ENCODE peak calls at places on chromosomes 4 and X, in five cellular contexts. R is NB4, Y is uterus, P is heart left ventricle, H is sigmoid colon. U is an unnamed sample.

GRCh38 chr4:151667666-151668065 is 93.1 kb downstream of the GATB start:
- DNase-seq in R (no peak), Y (no peak), P (no peak), H (no peak), U (no peak)

GRCh38 chrX:103376979-103377324 is 614 bp downstream of the BEX3 start:
- DNase-seq in R (no peak), Y (no peak), P (no peak), H (no peak), U (peak; percentile 16)

GRCh38 chrX:77264490-77264889 is 182.7 kb upstream of the FGF16 start:
- DNase-seq in R (no peak), Y (no peak), P (no peak), H (no peak), U (no peak)

GRCh38 chr4:76011700-76012387 is 4.5 kb upstream of the CXCL9 start:
- DNase-seq in R (no peak), Y (no peak), P (no peak), H (no peak), U (peak; percentile 41)

GRCh38 chr4:149521611-149522010 is 294.0 kb downstream of the IQCM start:
- DNase-seq in R (no peak), Y (no peak), P (no peak), H (no peak), U (no peak)

GRCh38 chr4:183436417-183436816 is 8.0 kb upstream of the CDKN2AIP start:
- DNase-seq in R (no peak), Y (no peak), P (no peak), H (no peak), U (no peak)

GRCh38 chr4:54384563-54384962 is 155.5 kb downstream of the PDGFRA start:
- DNase-seq in R (peak; percentile 43), Y (no peak), P (no peak), H (no peak), U (peak; percentile 68)

GRCh38 chrX:48989483-48989882 is 12.6 kb downstream of the GRIPAP1 start:
- DNase-seq in R (no peak), Y (no peak), P (no peak), H (peak; percentile 54), U (peak; percentile 18)

GRCh38 chrX:105460366-105460765 is 239.9 kb upstream of the TEX13A start:
- DNase-seq in R (no peak), Y (no peak), P (no peak), H (no peak), U (no peak)

GRCh38 chrX:2391869-2392606 is 108.7 kb downstream of the DHRSX start:
- DNase-seq in R (no peak), Y (no peak), P (no peak), H (no peak), U (peak; percentile 73)

DNA sequence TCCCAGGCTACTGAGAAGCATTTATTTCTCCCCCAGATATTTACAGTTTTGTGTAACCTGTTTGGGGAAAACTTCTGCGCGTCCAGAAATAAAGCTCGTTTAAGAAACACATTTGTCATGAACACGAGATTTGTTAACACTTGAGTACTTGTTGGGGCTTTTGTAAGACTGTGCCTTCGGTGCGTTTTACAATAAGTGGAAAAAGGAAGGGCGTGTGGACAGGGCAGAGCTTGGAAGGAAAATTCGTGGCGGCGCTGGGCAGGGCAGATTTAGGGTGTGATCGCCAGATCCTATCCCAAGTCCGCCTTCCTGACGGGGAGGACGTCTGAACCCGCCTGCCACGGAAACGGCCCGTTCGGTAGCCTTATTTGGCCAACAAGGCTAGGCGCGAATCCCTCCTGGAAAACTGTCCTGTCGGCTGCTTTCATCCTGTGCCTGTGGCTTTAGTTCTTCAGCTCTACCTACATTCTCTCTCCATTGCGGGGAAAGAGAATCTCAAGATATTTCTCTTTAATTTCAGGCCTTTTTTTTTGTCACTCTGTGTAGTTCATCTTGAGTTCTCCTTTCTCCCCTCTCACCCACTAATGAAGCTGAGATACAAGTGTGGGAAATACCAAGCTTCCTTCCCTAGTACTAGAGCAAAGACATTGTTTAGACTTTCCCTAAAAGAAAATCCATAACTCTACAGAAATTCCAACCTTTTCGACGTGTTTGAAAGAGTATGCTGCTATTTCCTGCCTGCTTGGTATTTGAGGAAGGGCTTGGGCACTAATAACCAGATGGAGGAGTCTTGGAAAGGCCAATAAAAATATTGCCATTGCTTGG is 946 bp downstream of the PDLIM5 start:
- DNase-seq in R (peak; percentile 54), Y (peak; percentile 81), P (peak; percentile 94), H (peak; percentile 96), U (peak; percentile 87)
- TF ChIP-seq POLR2A in R (no peak), Y (peak; percentile 62), P (peak; percentile 29), H (peak; percentile 82), U (peak; percentile 81)

DNA sequence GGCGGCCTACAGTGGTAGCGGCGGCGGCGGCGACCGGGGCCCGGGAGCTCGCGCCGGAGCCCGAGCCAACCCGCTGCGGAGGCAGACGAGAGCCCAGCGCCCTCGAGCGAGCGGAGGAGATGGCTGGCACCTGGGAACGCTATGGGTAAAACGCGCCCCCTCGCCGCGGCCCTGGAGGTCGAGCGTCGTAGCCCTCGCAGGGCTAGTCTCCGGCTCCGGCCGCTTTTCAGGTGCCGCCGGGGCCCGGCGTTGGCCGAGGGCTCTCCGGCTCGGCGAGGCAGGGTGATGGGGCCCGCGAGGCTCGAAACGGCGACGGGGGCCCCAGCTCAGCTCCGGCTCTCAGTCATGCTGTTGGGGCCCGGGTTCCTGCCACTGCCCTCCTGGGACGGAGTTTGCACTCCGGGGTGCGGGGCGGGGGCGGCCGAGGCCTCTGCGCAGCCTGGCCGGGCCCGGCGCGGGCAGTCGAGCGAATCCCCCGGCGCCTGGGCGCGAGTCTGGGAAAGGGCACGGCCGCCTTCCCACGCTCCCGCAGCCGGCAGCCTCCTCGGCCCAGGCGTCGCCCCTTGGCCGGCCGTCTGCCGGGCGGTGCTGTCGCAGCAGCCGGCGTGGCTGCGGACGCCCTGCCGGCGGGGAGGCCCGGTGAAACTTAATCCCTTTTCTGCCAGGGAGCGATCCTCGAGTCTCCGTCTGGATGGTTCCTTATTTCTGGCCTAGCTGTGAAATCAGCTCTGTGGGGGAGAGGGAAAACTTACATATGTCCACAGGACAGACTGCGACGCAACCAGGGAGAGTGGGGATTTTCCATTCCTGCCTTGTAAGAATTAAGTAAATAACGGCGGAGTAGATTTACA is 845 bp downstream of the MID2 start:
- DNase-seq in R (peak; percentile 23), Y (peak; percentile 26), P (peak; percentile 38), H (peak; percentile 67), U (peak; percentile 27)
- TF ChIP-seq POLR2A in R (no peak), Y (no peak), P (no peak), H (no peak), U (peak; percentile 51)

DNA sequence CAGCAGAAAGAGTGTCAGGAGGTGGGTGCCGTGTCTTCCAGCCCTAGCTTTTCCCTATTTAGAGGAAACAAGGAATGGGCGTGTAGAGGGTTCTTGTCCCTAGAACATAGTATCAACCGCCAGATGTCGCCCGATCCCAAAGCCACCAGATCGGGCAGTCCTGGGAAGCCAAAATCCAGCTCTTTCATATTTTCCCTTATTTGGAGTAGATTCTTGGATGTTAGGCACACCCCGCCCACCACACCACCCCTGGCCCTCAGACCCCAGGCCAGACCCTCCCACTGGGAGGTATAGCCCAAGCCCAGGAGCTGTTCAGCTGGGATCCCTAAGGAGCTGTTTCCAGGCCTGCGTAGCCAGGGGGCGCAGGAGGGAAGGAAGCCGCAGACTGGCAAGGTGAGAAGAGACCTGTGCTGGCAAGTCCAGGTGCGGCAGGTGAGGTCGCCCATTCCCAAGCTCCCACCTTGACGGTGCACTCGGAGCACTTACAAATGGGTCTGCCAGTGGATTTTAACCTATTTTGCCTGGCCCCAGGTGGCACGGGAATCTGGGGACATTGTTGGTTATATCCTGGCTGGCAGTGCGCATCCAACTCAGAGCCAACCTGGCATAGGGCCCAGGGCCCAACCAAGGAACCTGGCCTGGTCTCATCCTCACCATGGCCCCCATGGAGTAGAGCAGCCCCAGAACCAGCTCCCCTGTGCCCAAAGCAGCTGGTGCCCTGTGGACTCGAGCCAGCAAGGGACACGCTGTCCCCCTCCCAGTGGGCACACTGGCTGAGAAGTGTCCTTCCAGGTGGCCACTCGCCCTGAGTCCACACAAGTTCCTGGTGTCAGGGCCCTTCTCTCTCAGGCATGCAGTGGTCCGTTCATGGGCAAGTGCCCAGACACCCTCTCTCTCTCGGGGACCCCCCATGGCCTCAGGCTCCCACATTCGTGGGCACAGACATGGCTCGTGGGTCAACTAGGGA is 811 bp downstream of the FLNA start:
- DNase-seq in R (peak; percentile 61), Y (peak; percentile 69), P (peak; percentile 63), H (no peak), U (peak; percentile 71)
- TF ChIP-seq POLR2A in R (no peak), Y (peak; percentile 33), P (no peak), H (peak; percentile 40), U (no peak)

GRCh38 chr4:156971168-156971601 is 414 bp downstream of the PDGFC start:
- DNase-seq in R (no peak), Y (peak; percentile 32), P (peak; percentile 28), H (peak; percentile 67), U (peak; percentile 40)

GRCh38 chr4:156972370-156972980 is 876 bp upstream of the PDGFC start:
- DNase-seq in R (no peak), Y (no peak), P (no peak), H (no peak), U (peak; percentile 31)

GRCh38 chr4:156970501-156971167 is 965 bp downstream of the PDGFC start:
- DNase-seq in R (no peak), Y (peak; percentile 60), P (peak; percentile 73), H (peak; percentile 87), U (peak; percentile 76)

GRCh38 chr4:156974264-156974663 is 2.7 kb upstream of the PDGFC start:
- DNase-seq in R (no peak), Y (no peak), P (no peak), H (no peak), U (no peak)

GRCh38 chr4:156971623-156972369 is at the start of gene PDGFC:
- DNase-seq in R (no peak), Y (peak; percentile 81), P (peak; percentile 78), H (peak; percentile 91), U (peak; percentile 85)
- TF ChIP-seq POLR2A in R (no peak), Y (peak; percentile 75), P (no peak), H (peak; percentile 23), U (peak; percentile 84)

GRCh38 chr4:1712216-1713002 is at the start of gene SLBP:
- DNase-seq in R (peak; percentile 100), Y (peak; percentile 95), P (peak; percentile 96), H (peak; percentile 98), U (peak; percentile 98)
- TF ChIP-seq POLR2A in R (peak; percentile 91), Y (peak; percentile 92), P (peak; percentile 5), H (no peak), U (peak; percentile 90)

DNA sequence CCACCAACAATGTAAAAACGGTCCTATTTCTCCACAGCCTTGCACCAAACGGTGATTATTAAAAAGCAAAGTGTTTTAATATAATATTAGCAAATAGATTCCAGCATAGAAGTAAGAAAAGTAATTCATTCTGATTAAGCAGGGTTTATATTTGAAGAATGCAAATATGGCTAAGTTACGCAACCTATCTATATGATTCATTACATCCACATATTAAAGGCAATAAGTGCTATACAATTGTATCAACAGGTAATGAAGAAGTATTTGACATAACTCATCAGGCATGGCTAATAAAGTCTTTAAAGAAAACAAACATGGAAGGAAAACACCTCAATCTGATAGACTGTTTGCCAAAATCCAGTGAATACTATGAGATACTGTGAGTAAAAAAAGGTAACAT is 29.0 kb downstream of the KCNE5 start:
- DNase-seq in R (no peak), Y (no peak), P (no peak), H (no peak), U (no peak)
- TF ChIP-seq POLR2A in R (no peak), Y (no peak), P (no peak), H (no peak), U (no peak)

U was measured in adrenal gland.